ENCODE peak calls at places on chromosomes 3 and 15, in seven cellular contexts. A, E, W, D, P, F and H are unnamed samples.
A peak's percentile ranks its signal among the peaks of the same experiment; 100 is the strongest.

GRCh38 chr3:44439499-44440295 is 37.8 kb downstream of the ZNF445 start:
- DNase-seq in A (no peak), E (no peak), W (no peak), D (no peak), P (no peak), F (no peak), H (peak; percentile 87)

GRCh38 chr3:126155819-126156218 is 24.6 kb downstream of the ALDH1L1 start:
- DNase-seq in A (no peak), E (no peak), W (no peak), D (no peak), P (no peak), F (no peak), H (no peak)

GRCh38 chr3:108430540-108430939 is 79.9 kb downstream of the MYH15 start:
- DNase-seq in A (no peak), E (no peak), W (no peak), D (no peak), P (no peak), F (no peak), H (no peak)

GRCh38 chr3:47429476-47430270 is 46.1 kb downstream of the SCAP start:
- DNase-seq in A (no peak), E (no peak), W (no peak), D (no peak), P (no peak), F (no peak), H (no peak)

GRCh38 chr3:116302087-116302747 is 143.1 kb downstream of the LSAMP start:
- DNase-seq in A (peak; percentile 53), E (no peak), W (no peak), D (no peak), P (no peak), F (no peak), H (peak; percentile 36)

GRCh38 chr15:31341501-31342195 is 15.0 kb downstream of the KLF13 start:
- DNase-seq in A (no peak), E (no peak), W (no peak), D (no peak), P (no peak), F (no peak), H (no peak)

GRCh38 chr3:185880600-185880999 is 55.8 kb upstream of the IGF2BP2 start:
- DNase-seq in A (peak; percentile 41), E (no peak), W (no peak), D (no peak), P (no peak), F (no peak), H (peak; percentile 13)

GRCh38 chr3:17394541-17395179 is 347.8 kb downstream of the TBC1D5 start:
- DNase-seq in A (no peak), E (no peak), W (no peak), D (no peak), P (no peak), F (no peak), H (no peak)

GRCh38 chr15:92623435-92623834 is 32.1 kb downstream of the FAM174B start:
- DNase-seq in A (no peak), E (no peak), W (no peak), D (no peak), P (peak; percentile 87), F (no peak), H (no peak)

GRCh38 chr15:42736178-42736792 is 643 bp downstream of the CDAN1 start:
- DNase-seq in A (peak; percentile 53), E (no peak), W (no peak), D (no peak), P (no peak), F (no peak), H (peak; percentile 8)

GRCh38 chr15:68339481-68339880 is 61.9 kb downstream of the FEM1B start:
- DNase-seq in A (no peak), E (no peak), W (no peak), D (no peak), P (no peak), F (no peak), H (no peak)
- H3K4me3 ChIP-seq in A (no peak overlapping the region), E (no peak overlapping the region), W (no peak overlapping the region), D (no peak overlapping the region), P (no peak overlapping the region), F (no peak overlapping the region), H (no peak overlapping the region)

GRCh38 chr3:147394168-147394941 is 12.0 kb downstream of the ZIC4 start:
- DNase-seq in A (peak; percentile 78), E (no peak), W (no peak), D (no peak), P (no peak), F (no peak), H (no peak)
- H3K4me3 ChIP-seq in A (peak overlapping the region; percentile 96), E (no peak overlapping the region), W (peak overlapping the region; percentile 65), D (no peak overlapping the region), P (peak overlapping the region; percentile 81), F (no peak overlapping the region), H (no peak overlapping the region)

DNA sequence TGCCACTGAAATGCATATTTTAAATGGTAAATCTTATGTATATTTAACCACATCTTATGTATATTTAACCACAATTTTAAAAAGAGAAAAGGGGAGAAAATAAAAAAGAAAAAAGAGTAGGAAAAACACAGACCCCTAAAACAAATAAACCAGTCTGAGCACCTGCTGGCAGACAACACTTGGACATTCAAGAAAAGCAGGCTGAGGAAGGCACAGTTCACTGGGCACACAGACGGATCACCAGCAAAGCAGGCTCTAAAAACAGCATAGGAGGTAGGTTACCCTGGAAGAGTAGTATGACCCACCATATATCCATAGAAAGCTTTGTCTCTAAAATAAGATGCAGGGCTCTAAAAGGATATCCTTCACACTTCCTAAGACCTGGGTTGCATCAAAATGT is 27.0 kb downstream of the AAGAB start:
- DNase-seq in A (no peak), E (no peak), W (no peak), D (no peak), P (no peak), F (no peak), H (no peak)
- H3K4me3 ChIP-seq in A (no peak overlapping the region), E (no peak overlapping the region), W (no peak overlapping the region), D (no peak overlapping the region), P (no peak overlapping the region), F (no peak overlapping the region), H (no peak overlapping the region)

DNA sequence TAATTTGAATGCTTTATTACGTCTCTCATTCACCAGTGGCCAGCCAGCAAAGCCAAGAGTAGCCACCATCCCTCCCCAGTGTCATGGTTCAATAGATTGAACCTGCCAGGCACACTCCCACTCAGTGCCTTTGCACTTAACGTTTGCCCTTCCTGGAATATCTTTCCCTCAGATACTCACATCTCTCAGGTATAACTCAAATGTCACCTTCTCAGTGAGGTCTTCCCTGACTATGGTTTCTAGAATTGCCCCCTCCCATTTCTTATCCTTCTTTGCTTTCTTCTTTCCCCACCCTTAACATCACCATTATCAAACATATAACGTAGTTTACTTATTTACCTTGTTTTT is 293.8 kb downstream of the LRTM1 start:
- DNase-seq in A (no peak), E (no peak), W (no peak), D (no peak), P (no peak), F (no peak), H (no peak)
- H3K4me3 ChIP-seq in A (no peak overlapping the region), E (no peak overlapping the region), W (no peak overlapping the region), D (no peak overlapping the region), P (no peak overlapping the region), F (no peak overlapping the region), H (no peak overlapping the region)